ENCODE peak calls at places on chromosomes 3 and 15, in six cellular contexts. Q is ureter, S is AG10803, H is H9, L is HFFc6, J is NCI-H2171 treated with DMSO at 0.1 percent for 48 hours. Z is an unnamed sample.

GRCh38 chr15:22262613-22263020 is 182.3 kb downstream of the OR4M2 start:
- DNase-seq in J (no peak), S (no peak), H (no peak), L (no peak), Q (no peak), Z (no peak)

GRCh38 chr15:80550219-80550909 is 144.7 kb upstream of the ABHD17C start:
- DNase-seq in S (peak; percentile 94), J (no peak), Q (no peak), H (no peak), L (peak; percentile 86), Z (no peak)

GRCh38 chr3:9468460-9468859 is 71.0 kb downstream of the SETD5 start:
- DNase-seq in J (no peak), S (no peak), H (no peak), L (peak; percentile 11), Q (no peak), Z (no peak)

GRCh38 chr3:14439501-14440167 is 37.2 kb downstream of the SLC6A6 start:
- DNase-seq in L (peak; percentile 25), J (peak; percentile 37), S (no peak), H (no peak), Q (peak; percentile 81), Z (no peak)

GRCh38 chr3:123936400-123936799 is 24.6 kb downstream of the CCDC14 start:
- DNase-seq in H (no peak), S (peak; percentile 21), Q (no peak), J (no peak), L (peak; percentile 34), Z (no peak)

GRCh38 chr15:68279779-68280745 is 2.5 kb downstream of the FEM1B start:
- DNase-seq in H (no peak), L (no peak), J (peak; percentile 43), Q (no peak), S (no peak), Z (no peak)

GRCh38 chr3:124592658-124593441 is 137.4 kb upstream of the UMPS start:
- DNase-seq in H (no peak), L (no peak), Q (peak; percentile 48), S (no peak), J (no peak), Z (no peak)

GRCh38 chr3:134362221-134362620 is 12.0 kb downstream of the AMOTL2 start:
- DNase-seq in S (peak; percentile 15), H (no peak), J (no peak), L (no peak), Q (no peak), Z (no peak)

GRCh38 chr3:125107861-125108567 is 52.2 kb upstream of the HEG1 start:
- DNase-seq in H (no peak), L (peak; percentile 88), Q (no peak), S (peak; percentile 77), J (no peak), Z (no peak)

GRCh38 chr3:13846238-13846637 is 33.6 kb downstream of the WNT7A start:
- DNase-seq in H (no peak), S (no peak), J (no peak), Q (no peak), L (no peak), Z (no peak)

GRCh38 chr15:59165726-59166125 is 40.9 kb upstream of the LDHAL6B start:
- DNase-seq in H (no peak), J (peak; percentile 14), L (no peak), S (peak; percentile 53), Q (peak; percentile 57), Z (no peak)

GRCh38 chr15:35540885-35541284 is 5.1 kb downstream of the DPH6 start:
- DNase-seq in S (peak; percentile 82), J (no peak), H (no peak), Q (no peak), L (peak; percentile 72), Z (no peak)